ENCODE peak calls at places on chromosomes 16 and 17, in four cellular contexts. M is GM12878, U is K562, Z is HepG2. W is an unnamed sample.

GRCh38 chr16:11088432-11088794 is 144.0 kb downstream of the CLEC16A start:
- DNase-seq in U (no peak), M (no peak), Z (no peak), W (no peak)

GRCh38 chr17:2400474-2400866 is 390 bp downstream of the MNT start:
- DNase-seq in Z (peak), M (no peak), U (peak), W (peak)

GRCh38 chr16:85553436-85554113 is 59.5 kb upstream of the GSE1 start:
- DNase-seq in Z (peak), U (no peak), M (no peak), W (peak)

GRCh38 chr17:33786478-33786877 is 468.6 kb upstream of the CCL2 start:
- DNase-seq in Z (no peak), M (no peak), U (no peak), W (no peak)

GRCh38 chr17:28896884-28897768 is at the start of gene FLOT2:
- DNase-seq in M (no peak), Z (peak), U (peak), W (peak)

GRCh38 chr17:31433091-31433790 is 41.8 kb downstream of the RAB11FIP4 start:
- DNase-seq in U (no peak), Z (no peak), M (no peak), W (peak)

GRCh38 chr16:12688972-12689850 is 114.5 kb downstream of the CPPED1 start:
- DNase-seq in M (no peak), U (no peak), Z (no peak), W (peak)

GRCh38 chr17:52170963-52171572 is 12.6 kb upstream of the CA10 start:
- DNase-seq in Z (peak), U (no peak), M (no peak), W (no peak)

GRCh38 chr17:72342582-72343527 is 222.0 kb downstream of the SOX9 start:
- DNase-seq in M (no peak), U (peak), Z (no peak), W (no peak)

GRCh38 chr17:39903158-39903884 is 15.1 kb downstream of the GSDMB start:
- DNase-seq in U (peak), Z (no peak), M (no peak), W (no peak)

GRCh38 chr17:66507103-66507923 is 204.9 kb downstream of the PRKCA start:
- DNase-seq in U (peak), M (no peak), Z (peak), W (peak)

GRCh38 chr16:14187517-14188338 is 116.6 kb downstream of the MRTFB start:
- DNase-seq in Z (no peak), U (no peak), M (no peak), W (peak)

GRCh38 chr17:2137342-2138098 is 82.6 kb downstream of the HIC1 start:
- DNase-seq in Z (no peak), M (peak), U (no peak), W (no peak)

GRCh38 chr16:85717393-85718152 is 28.8 kb upstream of the GINS2 start:
- DNase-seq in M (no peak), U (peak), Z (peak), W (peak)

GRCh38 chr16:23225634-23226033 is 43.1 kb downstream of the SCNN1G start:
- DNase-seq in M (no peak), Z (no peak), U (no peak), W (no peak)

GRCh38 chr16:89476811-89477261 is 13.5 kb downstream of the ANKRD11 start:
- DNase-seq in Z (no peak), M (peak), U (no peak), W (no peak)

GRCh38 chr16:77961811-77962210 is 60.5 kb upstream of the CLEC3A start:
- DNase-seq in Z (no peak), U (no peak), M (no peak), W (no peak)

GRCh38 chr17:9444687-9445086 is 130.9 kb downstream of the STX8 start:
- DNase-seq in Z (peak), U (no peak), M (no peak), W (peak)

GRCh38 chr16:85750021-85750826 is 672 bp downstream of the C16orf74 start:
- DNase-seq in Z (no peak), U (peak), M (no peak), W (peak)

GRCh38 chr16:88593064-88593463 is 22.9 kb downstream of the ZC3H18 start:
- DNase-seq in Z (no peak), M (no peak), U (no peak), W (no peak)

GRCh38 chr17:80836971-80837481 is 154.6 kb upstream of the CHMP6 start:
- DNase-seq in U (no peak), Z (no peak), M (no peak), W (no peak)
- H3K4me2 ChIP-seq in U (no peak), Z (no peak), M (no peak), W (no peak)

GRCh38 chr17:60390223-60390622 is 1.7 kb downstream of the USP32 start:
- DNase-seq in Z (no peak), M (no peak), U (no peak), W (peak)
- TF ChIP-seq MYC in Z (no peak), M (no peak), U (no peak), W (no peak)

GRCh38 chr17:79094261-79094660 is 19.6 kb downstream of the ENGASE start:
- DNase-seq in M (no peak), U (no peak), Z (no peak), W (no peak)

GRCh38 chr17:79098282-79098867 is 23.8 kb downstream of the ENGASE start:
- DNase-seq in Z (no peak), U (no peak), M (no peak), W (no peak)

GRCh38 chr17:79095345-79096055 is 20.9 kb downstream of the ENGASE start:
- DNase-seq in Z (no peak), M (no peak), U (no peak), W (no peak)

GRCh38 chr17:79100405-79100804 is 25.8 kb downstream of the ENGASE start:
- DNase-seq in U (no peak), M (no peak), Z (no peak), W (no peak)

DNA sequence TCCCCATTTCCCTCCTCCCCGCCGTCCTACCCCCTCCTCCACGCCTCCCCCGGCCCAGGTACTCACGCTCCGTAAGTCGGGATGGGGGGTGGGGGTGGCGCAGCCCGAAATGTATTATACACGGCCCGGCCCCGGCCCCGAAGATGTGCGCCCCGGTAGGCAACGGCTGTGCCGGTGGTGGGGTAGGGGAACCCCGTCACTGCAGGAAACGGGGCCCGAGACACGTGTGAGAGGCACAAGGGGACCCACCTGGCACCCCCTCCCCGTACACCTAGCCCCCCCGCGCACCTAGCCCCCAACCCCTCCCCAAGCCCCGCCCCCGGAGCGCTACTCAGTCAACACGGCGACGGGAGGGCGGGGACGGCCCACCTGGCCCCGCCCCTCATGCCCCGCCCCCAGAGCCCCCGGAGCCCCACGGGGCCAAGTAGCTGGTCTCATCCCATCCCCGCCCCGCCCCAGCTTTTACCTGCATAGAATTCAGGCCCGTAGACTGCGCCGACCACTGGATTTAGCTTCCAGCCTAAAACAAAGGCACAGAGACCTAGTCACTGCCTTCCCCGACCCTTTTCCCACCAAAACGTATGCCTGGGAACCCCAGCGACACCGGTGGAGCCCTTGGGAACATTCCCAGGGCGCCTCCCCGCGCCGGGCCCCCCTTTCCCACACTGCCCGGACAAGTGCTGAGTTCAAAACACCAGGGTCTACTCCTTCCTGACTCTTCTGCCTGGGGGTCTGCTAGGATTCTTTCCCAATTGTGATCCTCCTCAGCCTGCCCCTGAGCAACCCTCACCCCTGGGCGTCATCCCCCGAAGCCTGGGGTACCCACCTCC is 22.8 kb downstream of the ENGASE start:
- DNase-seq in Z (no peak), M (no peak), U (peak), W (no peak)
- TF ChIP-seq EZH2 in Z (no peak), M (no peak), U (no peak), W (no peak)

GRCh38 chr17:77371888-77372443 is 231.2 kb downstream of the SEC14L1 start:
- DNase-seq in Z (no peak), M (no peak), U (no peak), W (no peak)

GRCh38 chr17:77369544-77369971 is 228.8 kb downstream of the SEC14L1 start:
- DNase-seq in U (no peak), M (no peak), Z (no peak), W (no peak)

GRCh38 chr17:77370536-77370935 is 229.8 kb downstream of the SEC14L1 start:
- DNase-seq in M (no peak), Z (no peak), U (no peak), W (no peak)

GRCh38 chr17:77372444-77373297 is 231.9 kb downstream of the SEC14L1 start:
- DNase-seq in U (peak), Z (peak), M (no peak), W (peak)

GRCh38 chr17:77371117-77371887 is 230.5 kb downstream of the SEC14L1 start:
- DNase-seq in Z (no peak), U (no peak), M (no peak), W (no peak)
- H3K4me2 ChIP-seq in Z (peak), U (no peak), M (peak), W (no peak)

GRCh38 chr17:43595466-43595865 is 49.3 kb upstream of the ETV4 start:
- DNase-seq in U (no peak), Z (no peak), M (no peak), W (no peak)

GRCh38 chr17:43588121-43588520 is 42.0 kb upstream of the ETV4 start:
- DNase-seq in U (no peak), M (no peak), Z (no peak), W (no peak)

GRCh38 chr17:43587647-43588046 is 41.5 kb upstream of the ETV4 start:
- DNase-seq in M (no peak), U (no peak), Z (no peak), W (no peak)

GRCh38 chr17:43588664-43589435 is 42.7 kb upstream of the ETV4 start:
- DNase-seq in M (no peak), U (no peak), Z (peak), W (no peak)

GRCh38 chr17:43591750-43592562 is 45.8 kb upstream of the ETV4 start:
- DNase-seq in M (no peak), Z (no peak), U (no peak), W (peak)
- TF ChIP-seq MYC in M (no peak), Z (no peak), U (no peak), W (no peak)

GRCh38 chr17:82098169-82098938 is at the start of gene FASN:
- DNase-seq in Z (peak), U (peak), M (peak), W (peak)
- TF ChIP-seq EZH2 in Z (no peak), U (no peak), M (no peak), W (no peak)

GRCh38 chr17:6611231-6611630 is 29.3 kb downstream of the KIAA0753 start:
- DNase-seq in M (no peak), Z (no peak), U (no peak), W (no peak)
- H3K4me2 ChIP-seq in M (no peak), Z (no peak), U (no peak), W (no peak)

GRCh38 chr17:78884148-78884870 is 18.7 kb downstream of the CEP295NL start:
- DNase-seq in Z (no peak), M (no peak), U (no peak), W (no peak)

GRCh38 chr17:78883533-78884131 is 19.4 kb downstream of the CEP295NL start:
- DNase-seq in M (no peak), Z (peak), U (no peak), W (peak)

GRCh38 chr17:78882546-78883089 is 20.4 kb downstream of the CEP295NL start:
- DNase-seq in Z (no peak), M (no peak), U (no peak), W (no peak)

GRCh38 chr17:78884876-78885667 is 17.9 kb downstream of the CEP295NL start:
- DNase-seq in Z (no peak), M (no peak), U (no peak), W (no peak)

DNA sequence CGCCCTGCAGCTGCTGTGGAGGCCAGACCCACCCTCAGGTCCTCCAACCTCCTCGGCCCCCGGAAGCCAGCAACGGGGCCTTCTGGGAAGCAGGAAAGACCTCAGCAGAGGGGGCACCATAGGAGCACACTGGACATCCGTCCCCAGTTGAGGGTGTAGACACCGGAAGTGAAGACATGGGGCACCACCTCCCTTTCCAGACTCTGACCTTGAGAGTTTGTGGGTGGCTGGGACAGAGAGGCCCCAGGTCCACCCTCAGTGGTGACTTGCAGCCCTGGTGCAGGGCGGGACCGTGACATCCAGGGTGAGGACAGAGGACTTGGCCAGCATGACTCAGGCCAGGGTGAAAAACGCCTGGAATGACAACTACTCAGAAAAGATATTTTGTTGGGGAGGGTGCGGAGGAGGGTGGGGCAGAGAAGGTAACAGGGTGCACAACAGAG is 19.9 kb downstream of the CEP295NL start:
- DNase-seq in Z (peak), U (peak), M (no peak), W (no peak)
- TF ChIP-seq MYC in Z (peak), U (no peak), M (no peak), W (no peak)

DNA sequence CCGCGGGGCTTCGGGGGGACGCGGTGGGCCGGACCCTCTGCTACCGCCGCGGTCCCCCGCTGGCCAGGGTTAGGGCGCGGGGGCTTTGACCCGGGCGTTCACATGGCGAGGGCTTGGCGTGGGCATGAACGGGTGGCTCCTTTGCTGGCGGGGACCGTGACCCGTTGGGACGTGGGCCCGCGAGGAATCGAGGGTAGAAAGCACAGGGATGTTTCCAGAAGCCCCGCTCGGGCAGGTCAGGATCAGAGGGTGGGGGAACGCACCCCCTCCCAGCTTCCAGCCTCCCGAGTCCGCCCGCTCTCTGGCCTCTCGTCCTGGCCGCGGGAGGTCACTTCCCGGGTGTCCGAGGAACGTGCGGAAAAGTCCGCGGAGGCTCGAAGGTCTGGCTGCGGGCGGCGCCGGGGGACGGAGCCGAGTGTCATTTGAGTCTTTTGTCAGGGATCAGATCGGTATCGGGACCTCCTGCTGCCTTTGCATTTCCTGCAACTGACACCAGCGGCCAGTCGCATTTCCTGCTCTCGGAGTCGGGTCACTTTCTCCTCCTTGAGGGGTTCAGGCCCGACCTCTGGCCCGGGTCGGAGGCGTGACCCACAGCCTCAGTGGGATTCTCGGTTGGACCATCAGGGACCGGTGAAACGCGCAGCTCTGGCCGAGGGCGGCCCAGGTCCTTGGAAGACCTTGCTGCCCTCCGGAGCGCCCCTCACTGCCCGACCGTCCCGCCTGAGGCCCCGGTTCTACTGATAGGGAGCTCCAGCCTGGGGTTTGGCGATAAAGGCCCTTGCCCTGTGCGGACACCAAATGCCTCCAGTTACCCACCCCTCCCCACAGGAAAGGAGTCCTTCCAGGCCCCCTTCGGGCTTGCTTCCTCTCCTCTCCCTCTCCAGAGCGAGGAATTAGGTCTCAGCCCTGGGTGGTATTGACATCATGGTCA is 702 bp upstream of the WNT3 start:
- DNase-seq in Z (no peak), M (no peak), U (peak), W (no peak)
- TF ChIP-seq EZH2 in Z (no peak), M (no peak), U (no peak), W (peak)

W was measured in endothelial cell of umbilical vein.